ENCODE peak calls at places on chromosome 22, in ten cellular contexts. K, T, W, A, H, R, M, D, Y and C are unnamed samples.

GRCh38 chr22:48380016-48380665 is 1447.5 kb downstream of the BRD1 start:
- DNase-seq in K (no peak), T (peak; percentile 20), W (no peak), A (no peak), H (peak; percentile 15), R (no peak), M (no peak), D (no peak), Y (no peak), C (no peak)

GRCh38 chr22:32144875-32145274 is 14.2 kb downstream of the C22orf42 start:
- DNase-seq in K (no peak), T (no peak), W (no peak), A (no peak), H (no peak), R (no peak), M (peak; percentile 23), D (no peak), Y (no peak), C (no peak)

GRCh38 chr22:44869196-44869595 is 116.8 kb downstream of the ARHGAP8 start:
- DNase-seq in K (no peak), T (no peak), W (no peak), A (no peak), H (no peak), R (no peak), M (no peak), D (no peak), Y (no peak), C (no peak)

GRCh38 chr22:36641902-36642640 is 61.5 kb downstream of the CACNG2 start:
- DNase-seq in K (no peak), T (no peak), W (no peak), A (no peak), H (no peak), R (no peak), M (no peak), D (no peak), Y (no peak), C (no peak)

GRCh38 chr22:27045103-27045940 is 387.9 kb downstream of the MIAT start:
- DNase-seq in K (peak; percentile 23), T (no peak), W (no peak), A (peak; percentile 13), H (no peak), R (no peak), M (no peak), D (no peak), Y (no peak), C (no peak)

GRCh38 chr22:37744589-37744988 is 47.7 kb downstream of the TRIOBP start:
- DNase-seq in K (no peak), T (no peak), W (no peak), A (no peak), H (no peak), R (no peak), M (no peak), D (no peak), Y (no peak), C (no peak)

GRCh38 chr22:28952857-28953256 is 69.5 kb downstream of the ZNRF3 start:
- DNase-seq in K (no peak), T (no peak), W (no peak), A (no peak), H (no peak), R (no peak), M (no peak), D (no peak), Y (no peak), C (no peak)

GRCh38 chr22:48752451-48753380 is 1075.0 kb downstream of the BRD1 start:
- DNase-seq in K (no peak), T (peak; percentile 20), W (no peak), A (no peak), H (no peak), R (no peak), M (no peak), D (no peak), Y (no peak), C (no peak)

GRCh38 chr22:37476389-37477329 is 9.5 kb downstream of the MFNG start:
- DNase-seq in K (no peak), T (no peak), W (no peak), A (no peak), H (no peak), R (no peak), M (no peak), D (no peak), Y (no peak), C (no peak)

GRCh38 chr22:40035351-40035750 is 40.6 kb downstream of the FAM83F start:
- DNase-seq in K (no peak), T (no peak), W (no peak), A (no peak), H (peak; percentile 35), R (no peak), M (no peak), D (no peak), Y (no peak), C (no peak)
- H3K4me1 ChIP-seq in K (no peaks in the 10 kb centered on the region), T (peaks cover 3% of the 10 kb centered on the region), W (no peaks in the 10 kb centered on the region), A (peaks cover 4% of the 10 kb centered on the region), H (peaks cover 9% of the 10 kb centered on the region), R (no peaks in the 10 kb centered on the region), M (no peaks in the 10 kb centered on the region), D (peaks cover 6% of the 10 kb centered on the region), Y (no peaks in the 10 kb centered on the region), C (peaks cover 4% of the 10 kb centered on the region)

DNA sequence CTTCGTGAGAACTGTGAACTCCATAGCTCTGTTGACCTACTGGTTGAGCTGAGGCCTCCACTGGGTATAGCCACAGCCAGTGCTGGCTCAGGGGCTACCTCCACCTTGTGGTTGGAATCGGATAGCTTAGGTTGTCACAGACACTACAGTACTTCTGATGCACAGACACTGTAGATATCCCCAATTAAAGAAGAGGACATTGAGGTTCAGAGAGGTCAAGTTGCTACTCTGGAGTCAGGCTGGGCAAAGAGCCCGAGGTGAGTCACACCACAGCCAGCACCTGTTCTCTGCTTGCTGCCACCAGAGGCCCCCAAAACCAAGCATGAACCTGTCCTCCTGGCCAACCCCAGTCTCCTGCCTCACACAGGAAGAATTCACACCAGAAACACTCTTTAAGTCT is 5.4 kb downstream of the UFD1 start:
- DNase-seq in K (no peak), T (no peak), W (no peak), A (no peak), H (no peak), R (no peak), M (no peak), D (no peak), Y (no peak), C (no peak)
- TF ChIP-seq CTCF in K (no peak), T (no peak), W (no peak), A (no peak), H (no peak), R (no peak), M (no peak), D (no peak), Y (peak; percentile 19), C (no peak)

GRCh38 chr22:42719133-42719532 is 1.5 kb downstream of the A4GALT start:
- DNase-seq in K (no peak), T (no peak), W (no peak), A (no peak), H (no peak), R (no peak), M (no peak), D (no peak), Y (no peak), C (no peak)

GRCh38 chr22:42716221-42716620 is 4.4 kb downstream of the A4GALT start:
- DNase-seq in K (no peak), T (no peak), W (no peak), A (no peak), H (no peak), R (no peak), M (no peak), D (no peak), Y (no peak), C (no peak)

GRCh38 chr22:42716649-42717127 is 4.0 kb downstream of the A4GALT start:
- DNase-seq in K (no peak), T (no peak), W (no peak), A (no peak), H (no peak), R (no peak), M (peak; percentile 82), D (no peak), Y (no peak), C (no peak)

GRCh38 chr22:42719656-42720262 is 911 bp downstream of the A4GALT start:
- DNase-seq in K (no peak), T (no peak), W (no peak), A (no peak), H (no peak), R (peak; percentile 30), M (peak; percentile 25), D (no peak), Y (no peak), C (no peak)

DNA sequence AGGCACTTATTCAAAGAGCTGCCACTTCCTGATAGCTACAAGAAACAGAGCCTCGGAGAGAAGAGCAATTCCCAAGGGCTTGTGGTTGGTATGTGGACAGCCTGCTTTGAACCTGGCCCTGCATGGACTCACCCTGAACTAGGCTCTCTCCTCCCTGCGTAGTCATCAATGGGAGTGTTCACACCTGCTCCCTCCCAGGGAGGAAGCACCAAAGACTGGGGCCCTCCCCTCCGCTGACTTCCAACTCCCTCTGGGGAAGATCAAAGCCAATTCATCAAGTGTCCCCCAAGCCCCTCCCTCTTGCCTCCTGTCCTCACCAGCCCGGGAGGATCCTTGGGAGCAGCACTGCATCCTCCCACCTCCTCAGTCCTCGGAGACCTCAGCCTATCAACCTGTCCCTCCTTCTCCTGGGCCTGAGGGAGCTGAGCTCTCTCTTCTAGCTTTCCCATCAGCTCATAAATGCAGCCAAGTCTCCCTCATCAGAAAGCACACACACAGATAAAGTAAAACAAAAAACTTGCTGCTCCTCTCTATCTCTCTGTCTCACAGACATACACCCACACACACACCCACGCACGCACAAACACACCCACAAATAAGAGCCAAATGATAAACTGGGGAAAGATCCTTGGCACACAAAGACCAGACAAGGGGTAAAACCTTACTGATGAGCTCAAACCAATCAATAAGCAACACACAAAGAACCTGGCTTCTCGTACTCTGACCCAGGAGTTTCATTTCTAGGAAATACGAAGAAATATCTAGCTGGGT is 3.3 kb downstream of the A4GALT start:
- DNase-seq in K (no peak), T (no peak), W (peak; percentile 25), A (no peak), H (no peak), R (peak; percentile 72), M (no peak), D (no peak), Y (no peak), C (no peak)
- TF ChIP-seq POLR2A in K (no peak), T (no peak), W (no peak), A (no peak), H (no peak), R (no peak), M (no peak), D (no peak), Y (no peak), C (no peak)

GRCh38 chr22:35609761-35610160 is 7.4 kb downstream of the MB start:
- DNase-seq in K (no peak), T (no peak), W (no peak), A (no peak), H (no peak), R (no peak), M (no peak), D (no peak), Y (no peak), C (peak; percentile 19)
- H3K4me1 ChIP-seq in K (peaks cover 4% of the 10 kb centered on the region), T (peaks cover 22% of the 10 kb centered on the region), W (peaks cover 9% of the 10 kb centered on the region), A (peaks cover 13% of the 10 kb centered on the region), H (no peaks in the 10 kb centered on the region), R (no peaks in the 10 kb centered on the region), M (no peaks in the 10 kb centered on the region), D (no peaks in the 10 kb centered on the region), Y (no peaks in the 10 kb centered on the region), C (peaks cover 30% of the 10 kb centered on the region)

GRCh38 chr22:39174498-39175120 is 22.1 kb upstream of the CBX7 start:
- DNase-seq in K (no peak), T (peak; percentile 59), W (peak; percentile 88), A (peak; percentile 83), H (peak; percentile 72), R (peak; percentile 75), M (peak; percentile 87), D (peak; percentile 81), Y (peak; percentile 23), C (peak; percentile 83)
- TF ChIP-seq CTCF in K (no peak), T (no peak), W (no peak), A (no peak), H (no peak), R (no peak), M (no peak), D (no peak), Y (no peak), C (no peak)

GRCh38 chr22:22075382-22076163 is 93.0 kb upstream of the TOP3B start:
- DNase-seq in K (no peak), T (no peak), W (no peak), A (no peak), H (no peak), R (no peak), M (no peak), D (no peak), Y (no peak), C (no peak)
- TF ChIP-seq POLR2A in K (no peak), T (no peak), W (no peak), A (no peak), H (no peak), R (no peak), M (no peak), D (no peak), Y (no peak), C (no peak)